ENCODE peak calls at places on chromosomes 3 and 15, in ten cellular contexts. P is stimulated activated CD8-positive, alpha-beta memory T cell treated with anti-CD3 and anti-CD28 coated beads, Interleukin-2, amount 100 ng/mL, for 1 hour; S is globus pallidus; M is tibial nerve; L is fibroblast of the conjunctiva; T is IMR-90; A is substantia nigra; Y is AG10803; H is NT2/D1; D is stimulated activated CD4-positive, alpha-beta T cell treated with anti-CD3 and anti-CD28 coated beads, Interleukin-1b, Interleukin-23, amount 100 ng/mL, for 4 hours. X is an unnamed sample.

GRCh38 chr15:98649621-98649995 is 1.3 kb downstream of the IGF1R start:
- DNase-seq in T (no peak), H (no peak), P (no peak), L (no peak), D (peak), S (peak), A (no peak), M (peak), Y (peak), X (no peak)

GRCh38 chr3:138009476-138010272 is at the start of gene CLDN18:
- DNase-seq in Y (no peak), L (no peak), A (no peak), D (no peak), P (no peak), S (no peak), T (no peak), M (no peak), H (no peak), X (no peak)

GRCh38 chr15:32803631-32804030 is 85.8 kb downstream of the GREM1 start:
- DNase-seq in H (no peak), T (peak), P (no peak), L (no peak), S (no peak), D (no peak), A (no peak), M (no peak), Y (no peak), X (peak)

GRCh38 chr3:73175698-73176097 is 114.2 kb downstream of the EBLN2 start:
- DNase-seq in H (no peak), Y (no peak), P (no peak), S (no peak), L (no peak), D (no peak), A (no peak), M (no peak), T (no peak), X (no peak)

GRCh38 chr3:7309707-7310106 is 448.8 kb downstream of the GRM7 start:
- DNase-seq in A (peak), P (no peak), Y (peak), D (no peak), S (peak), H (peak), T (no peak), M (peak), L (peak), X (no peak)

GRCh38 chr3:15753056-15753710 is 44.6 kb downstream of the ANKRD28 start:
- DNase-seq in S (peak), L (no peak), Y (no peak), P (no peak), H (no peak), T (no peak), M (no peak), D (no peak), A (no peak), X (no peak)

GRCh38 chr15:78131295-78132021 is at the start of gene CIB2:
- DNase-seq in L (peak), D (peak), P (peak), T (peak), Y (peak), S (peak), M (no peak), H (peak), A (no peak), X (no peak)

GRCh38 chr15:40323953-40324937 is 753 bp downstream of the INAFM2 start:
- DNase-seq in P (no peak), M (no peak), D (peak), S (no peak), H (no peak), A (no peak), L (no peak), Y (no peak), T (no peak), X (no peak)

GRCh38 chr3:102354818-102355515 is 79.8 kb upstream of the ZPLD1 start:
- DNase-seq in P (no peak), L (peak), Y (peak), S (no peak), T (peak), H (no peak), M (no peak), A (no peak), D (no peak), X (no peak)

GRCh38 chr3:45227946-45228345 is 1.9 kb upstream of the TMEM158 start:
- DNase-seq in A (no peak), P (no peak), L (no peak), D (no peak), Y (no peak), H (no peak), T (no peak), M (no peak), S (no peak), X (no peak)